ENCODE peak calls at places on chromosomes 5 and 9, in four cellular contexts. W is K562, G is SK-N-SH, Y is H1. J is an unnamed sample.

GRCh38 chr9:129175825-129176633 is 2.0 kb downstream of the IER5L start:
- DNase-seq in G (peak; percentile 77), W (peak; percentile 93), Y (peak; percentile 79), J (peak; percentile 86)

GRCh38 chr9:127694890-127695735 is 11.7 kb upstream of the CFAP157 start:
- DNase-seq in G (no peak), Y (no peak), W (no peak), J (no peak)

GRCh38 chr5:73763300-73764032 is 137.5 kb downstream of the ARHGEF28 start:
- DNase-seq in Y (no peak), W (no peak), G (no peak), J (no peak)

GRCh38 chr5:179796877-179797608 is 3.3 kb downstream of the LTC4S start:
- DNase-seq in Y (no peak), W (no peak), G (no peak), J (no peak)

GRCh38 chr9:107172160-107172978 is 110.7 kb upstream of the RAD23B start:
- DNase-seq in W (peak; percentile 79), G (peak; percentile 63), Y (peak; percentile 80), J (peak; percentile 76)

GRCh38 chr9:6564370-6564769 is 81.2 kb downstream of the GLDC start:
- DNase-seq in Y (no peak), W (no peak), G (no peak), J (no peak)

GRCh38 chr5:10607023-10607665 is 43.3 kb downstream of the ANKRD33B start:
- DNase-seq in W (peak; percentile 83), Y (no peak), G (no peak), J (peak; percentile 42)

GRCh38 chr5:79069488-79070001 is at the start of the genes BHMT2 and DMGDH:
- DNase-seq in Y (no peak), G (peak; percentile 20), W (no peak), J (no peak)

GRCh38 chr9:129093602-129094386 is 12.9 kb downstream of the DOLPP1 start:
- DNase-seq in W (no peak), G (no peak), Y (no peak), J (no peak)

GRCh38 chr5:142323480-142324376 is 1.1 kb downstream of the SPRY4 start:
- DNase-seq in Y (no peak), W (peak; percentile 77), G (peak; percentile 43), J (no peak)

GRCh38 chr5:134103998-134104612 is 10.4 kb upstream of the TCF7 start:
- DNase-seq in G (no peak), W (no peak), Y (no peak), J (no peak)

GRCh38 chr5:860506-861150 is 9.8 kb upstream of the ZDHHC11 start:
- DNase-seq in W (no peak), Y (no peak), G (no peak), J (no peak)

GRCh38 chr5:5018560-5018935 is 121.6 kb upstream of the ADAMTS16 start:
- DNase-seq in Y (no peak), W (no peak), G (no peak), J (no peak)

GRCh38 chr5:109656829-109657228 is 32.9 kb upstream of the MAN2A1 start:
- DNase-seq in Y (no peak), W (peak; percentile 80), G (no peak), J (no peak)

GRCh38 chr9:138112791-138113600 is 235.4 kb downstream of the CACNA1B start:
- DNase-seq in W (no peak), Y (no peak), G (no peak), J (no peak)

GRCh38 chr5:80822640-80823039 is 137.5 kb upstream of the RASGRF2 start:
- DNase-seq in W (no peak), G (no peak), Y (no peak), J (no peak)

GRCh38 chr5:139543423-139543991 is 17.6 kb upstream of the UBE2D2 start:
- DNase-seq in Y (peak; percentile 83), G (peak; percentile 59), W (peak; percentile 74), J (peak; percentile 78)

GRCh38 chr9:27150758-27151431 is 41.9 kb downstream of the TEK start:
- DNase-seq in W (no peak), Y (no peak), G (no peak), J (no peak)

GRCh38 chr5:115767424-115767823 is 49.0 kb downstream of the CDO1 start:
- DNase-seq in Y (no peak), G (no peak), W (no peak), J (no peak)

GRCh38 chr5:75363111-75363510 is 26.1 kb downstream of the HMGCR start:
- DNase-seq in Y (no peak), G (no peak), W (no peak), J (no peak)

GRCh38 chr5:133232435-133232834 is 180.6 kb downstream of the HSPA4 start:
- DNase-seq in W (no peak), G (no peak), Y (no peak), J (no peak)

GRCh38 chr5:126192226-126192625 is 231.0 kb upstream of the GRAMD2B start:
- DNase-seq in W (no peak), G (no peak), Y (no peak), J (no peak)

GRCh38 chr5:161719157-161719556 is 33.6 kb downstream of the GABRA6 start:
- DNase-seq in Y (no peak), G (no peak), W (no peak), J (no peak)

GRCh38 chr5:133114933-133115310 is 63.1 kb downstream of the HSPA4 start:
- DNase-seq in G (no peak), Y (peak; percentile 22), W (no peak), J (no peak)

GRCh38 chr9:76451234-76451633 is 7.7 kb upstream of the GCNT1 start:
- DNase-seq in Y (no peak), W (no peak), G (no peak), J (no peak)

GRCh38 chr5:137264573-137264972 is 234.6 kb downstream of the SPOCK1 start:
- DNase-seq in G (no peak), Y (no peak), W (no peak), J (no peak)

GRCh38 chr5:57302164-57302563 is 128.3 kb downstream of the GPBP1 start:
- DNase-seq in G (no peak), Y (no peak), W (no peak), J (no peak)

GRCh38 chr5:143879646-143880045 is 67.7 kb downstream of the HMHB1 start:
- DNase-seq in W (no peak), G (no peak), Y (no peak), J (no peak)

GRCh38 chr5:1661831-1662558 is 137.6 kb downstream of the MRPL36 start:
- DNase-seq in W (no peak), G (no peak), Y (no peak), J (no peak)

GRCh38 chr5:54098267-54098666 is 212.1 kb downstream of the ARL15 start:
- DNase-seq in Y (no peak), W (no peak), G (no peak), J (no peak)

GRCh38 chr5:149141224-149141956 is at the start of gene ABLIM3:
- DNase-seq in Y (peak; percentile 95), G (peak; percentile 94), W (peak; percentile 72), J (peak; percentile 76)

GRCh38 chr9:90162819-90163218 is 479.8 kb downstream of the DIRAS2 start:
- DNase-seq in Y (no peak), G (no peak), W (no peak), J (no peak)

GRCh38 chr5:72138943-72139467 is 31.7 kb downstream of the MAP1B start:
- DNase-seq in G (no peak), W (peak; percentile 44), Y (no peak), J (no peak)

DNA sequence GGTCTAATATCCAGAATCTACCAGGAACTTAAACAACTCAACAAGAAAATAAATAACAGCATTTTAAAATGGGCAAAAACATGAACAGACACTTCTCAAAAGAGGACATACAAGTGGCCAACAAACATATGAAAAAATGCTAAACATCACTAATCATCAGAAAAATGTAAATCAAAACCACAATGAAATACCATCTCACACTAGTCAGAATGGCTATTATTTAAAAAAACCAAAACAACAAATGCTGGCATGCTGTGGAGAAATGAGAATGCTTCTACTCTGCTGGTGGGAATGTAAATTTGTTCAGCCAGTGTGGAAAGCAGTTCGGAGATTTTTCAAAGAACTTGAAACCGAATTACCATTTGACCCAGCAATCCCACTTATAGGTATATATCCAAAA is 63.1 kb downstream of the ADAMTS6 start:
- DNase-seq in Y (no peak), W (no peak), G (no peak), J (no peak)
- TF ChIP-seq TEAD4 in Y (no peak), W (no peak), G (no peak), J (no peak)

GRCh38 chr9:112752334-112753110 is 2.0 kb downstream of the SNX30 start:
- DNase-seq in G (no peak), W (no peak), Y (no peak), J (no peak)

GRCh38 chr9:112750767-112751058 is 153 bp downstream of the SNX30 start:
- DNase-seq in G (no peak), Y (no peak), W (no peak), J (no peak)

GRCh38 chr9:112748041-112748440 is 2.5 kb upstream of the SNX30 start:
- DNase-seq in W (no peak), Y (no peak), G (no peak), J (no peak)

GRCh38 chr9:112751059-112751795 is 667 bp downstream of the SNX30 start:
- DNase-seq in W (peak; percentile 68), Y (peak; percentile 75), G (peak; percentile 74), J (peak; percentile 65)

GRCh38 chr9:112750111-112750766 is at the start of gene SNX30:
- DNase-seq in G (peak; percentile 99), W (peak; percentile 94), Y (peak; percentile 86), J (peak; percentile 82)
- TF ChIP-seq TEAD4 in G (no peak), W (peak; percentile 54), Y (no peak), J (no peak)

DNA sequence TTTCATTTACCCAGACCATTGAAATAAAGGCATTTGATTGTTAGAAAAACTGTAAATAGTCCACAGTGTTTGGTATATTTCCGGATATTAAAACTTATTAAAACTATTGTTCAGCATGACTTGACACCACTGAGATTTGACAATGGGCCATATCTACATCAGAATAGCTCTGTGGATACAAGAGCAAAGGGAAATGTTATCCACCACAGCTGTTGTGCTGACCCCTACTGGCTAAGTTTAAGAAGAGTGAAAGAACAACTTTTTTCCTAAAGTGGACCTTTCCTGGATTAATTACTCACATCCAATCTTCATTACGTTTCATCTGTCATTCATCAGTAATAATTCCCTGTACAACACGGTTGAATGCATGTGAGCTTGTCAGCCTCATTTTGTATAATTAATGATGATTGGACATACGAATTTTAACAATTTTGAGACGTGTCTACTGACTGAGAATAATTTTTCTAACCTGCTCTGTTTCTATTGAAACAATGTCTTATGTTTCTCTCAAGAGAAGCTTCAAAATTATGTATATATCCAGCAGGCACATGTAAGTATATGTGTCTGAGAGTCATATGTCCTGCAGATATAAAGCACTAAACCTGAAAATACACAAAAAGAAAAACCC is 1952.5 kb downstream of the MAT2B start:
- DNase-seq in G (peak; percentile 32), Y (no peak), W (peak; percentile 1), J (peak; percentile 19)
- TF ChIP-seq TEAD4 in G (no peak), Y (no peak), W (no peak), J (no peak)

DNA sequence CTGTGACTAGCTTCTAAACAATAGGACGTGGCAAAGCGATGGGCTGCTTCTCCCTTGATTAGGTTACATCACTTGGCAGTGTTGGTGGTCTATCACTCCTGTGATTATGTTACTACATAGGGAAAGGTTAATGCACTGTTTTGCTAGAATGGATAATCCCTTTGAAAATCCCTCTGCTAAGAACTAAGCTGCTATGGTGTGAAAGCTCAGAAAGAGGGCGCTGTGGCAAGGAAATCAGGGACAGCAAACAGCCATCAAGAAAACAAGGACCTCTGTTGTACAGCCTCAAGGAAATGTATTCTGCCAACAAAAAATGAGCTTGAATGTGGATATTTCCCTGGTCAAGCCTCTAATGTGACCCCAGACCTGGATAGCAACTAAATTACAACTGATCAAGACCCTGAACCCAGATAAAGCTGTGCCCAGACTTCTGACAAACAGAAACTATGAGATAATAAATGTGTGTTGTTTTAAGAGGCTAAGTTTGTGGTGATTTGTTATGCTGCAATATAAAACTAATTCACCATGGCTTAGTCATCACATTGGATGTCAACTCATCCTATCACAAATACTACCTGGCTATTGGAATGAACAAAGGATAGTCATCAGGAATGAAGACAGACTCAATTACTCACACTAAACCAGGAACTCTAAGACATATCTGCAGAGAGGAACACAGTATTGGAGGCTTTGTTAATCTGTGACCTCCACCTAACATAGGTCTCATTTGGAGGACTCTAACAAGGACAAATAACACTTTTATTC is 1215.9 kb downstream of the EFNA5 start:
- DNase-seq in Y (peak; percentile 53), G (peak; percentile 2), W (peak; percentile 3), J (peak; percentile 39)
- TF ChIP-seq TEAD4 in Y (no peak), G (no peak), W (no peak), J (no peak)

J was measured in WTC11.